ENCODE peak calls at places on chromosome 22, in five cellular contexts. S is progenitor cell of endocrine pancreas, D is astrocyte of the cerebellum, J is heart left ventricle, L is nephron progenitor cell. Y is an unnamed sample.

GRCh38 chr22:49958961-49959781 is 1.4 kb upstream of the PIM3 start:
- DNase-seq in S (no peak), D (no peak), J (peak; percentile 44), L (peak; percentile 53), Y (peak; percentile 50)

GRCh38 chr22:33070600-33070999 is 12.4 kb upstream of the SYN3 start:
- DNase-seq in S (no peak), D (no peak), J (no peak), L (no peak), Y (no peak)

GRCh38 chr22:42080287-42080686 is 787 bp downstream of the SMDT1 start:
- DNase-seq in S (no peak), D (no peak), J (no peak), L (no peak), Y (no peak)

GRCh38 chr22:19150482-19151328 is 613 bp upstream of the GSC2 start:
- DNase-seq in S (no peak), D (no peak), J (no peak), L (no peak), Y (no peak)

GRCh38 chr22:49961601-49962011 is 1.0 kb downstream of the PIM3 start:
- DNase-seq in S (no peak), D (no peak), J (peak; percentile 39), L (peak; percentile 49), Y (peak; percentile 57)

GRCh38 chr22:42646569-42647525 is 2.3 kb downstream of the CYB5R3 start:
- DNase-seq in S (no peak), D (no peak), J (peak; percentile 91), L (no peak), Y (no peak)

GRCh38 chr22:31248965-31249940 is 37.2 kb downstream of the LIMK2 start:
- DNase-seq in S (no peak), D (no peak), J (no peak), L (no peak), Y (no peak)

GRCh38 chr22:20183101-20183500 is 32.2 kb upstream of the CCDC188 start:
- DNase-seq in S (no peak), D (no peak), J (no peak), L (no peak), Y (no peak)

GRCh38 chr22:23306438-23306921 is 126.2 kb downstream of the BCR start:
- DNase-seq in S (no peak), D (no peak), J (no peak), L (no peak), Y (peak; percentile 44)

GRCh38 chr22:27045103-27045940 is 387.9 kb downstream of the MIAT start:
- DNase-seq in S (no peak), D (no peak), J (no peak), L (no peak), Y (no peak)

DNA sequence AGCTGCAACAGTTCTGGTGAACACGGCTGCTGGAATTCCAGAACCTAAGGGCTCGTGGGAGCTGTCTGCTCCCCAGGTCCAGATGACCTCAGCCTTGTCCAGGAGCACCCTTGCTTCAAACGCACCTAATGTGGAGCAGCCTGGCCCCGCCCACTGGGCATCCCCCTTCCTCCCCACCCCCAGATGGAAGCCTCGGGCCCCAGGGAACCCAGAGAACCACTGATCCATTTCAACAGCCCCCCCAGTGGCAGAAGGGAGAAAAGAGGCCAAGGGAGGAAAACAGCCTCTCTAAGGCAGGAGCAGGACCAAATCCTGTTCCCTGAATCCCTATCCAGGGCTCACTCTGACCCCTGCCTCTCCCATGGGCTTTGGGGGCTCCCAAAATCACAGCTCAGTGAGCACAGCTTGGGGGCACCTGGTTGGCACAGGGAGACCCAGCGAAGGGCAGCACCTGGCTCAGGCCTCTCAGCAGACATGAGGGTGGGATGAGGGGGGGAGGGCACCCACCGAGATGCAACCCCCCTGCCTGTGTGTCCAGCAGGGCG is 1.2 kb downstream of the CYTH4 start:
- DNase-seq in S (no peak), D (no peak), J (peak; percentile 58), L (no peak), Y (no peak)
- TF ChIP-seq CTCF in S (no peak), D (no peak), J (no peak), L (no peak), Y (no peak)

GRCh38 chr22:38518620-38519019 is 12.5 kb upstream of the DDX17 start:
- DNase-seq in S (no peak), D (no peak), J (no peak), L (no peak), Y (no peak)

GRCh38 chr22:38513063-38513462 is 7.0 kb upstream of the DDX17 start:
- DNase-seq in S (no peak), D (no peak), J (peak; percentile 34), L (peak; percentile 14), Y (no peak)
- TF ChIP-seq CTCF in S (peak; percentile 41), D (no peak), J (no peak), L (peak; percentile 20), Y (no peak)

GRCh38 chr22:38861170-38861874 is 10.7 kb downstream of the CBX6 start:
- DNase-seq in S (no peak), D (no peak), J (no peak), L (no peak), Y (no peak)
- TF ChIP-seq CTCF in S (peak; percentile 28), D (peak; percentile 42), J (no peak), L (no peak), Y (no peak)

GRCh38 chr22:44438056-44438455 is 60.0 kb downstream of the RTL6 start:
- DNase-seq in S (no peak), D (no peak), J (no peak), L (no peak), Y (no peak)
- TF ChIP-seq CTCF in S (peak; percentile 19), D (no peak), J (no peak), L (no peak), Y (no peak)

GRCh38 chr22:28112548-28113043 is 193.5 kb upstream of the PITPNB start:
- DNase-seq in S (no peak), D (no peak), J (peak; percentile 78), L (peak; percentile 7), Y (peak; percentile 52)
- TF ChIP-seq CTCF in S (peak; percentile 51), D (peak; percentile 49), J (peak; percentile 20), L (no peak), Y (peak; percentile 39)

GRCh38 chr22:25900880-25901279 is 158.9 kb downstream of the MYO18B start:
- DNase-seq in S (no peak), D (no peak), J (peak; percentile 34), L (no peak), Y (no peak)

GRCh38 chr22:25900390-25900789 is 158.4 kb downstream of the MYO18B start:
- DNase-seq in S (no peak), D (no peak), J (no peak), L (no peak), Y (no peak)

GRCh38 chr22:25899566-25899965 is 157.6 kb downstream of the MYO18B start:
- DNase-seq in S (no peak), D (no peak), J (no peak), L (no peak), Y (no peak)

GRCh38 chr22:25902402-25902801 is 160.4 kb downstream of the MYO18B start:
- DNase-seq in S (no peak), D (no peak), J (no peak), L (no peak), Y (no peak)

DNA sequence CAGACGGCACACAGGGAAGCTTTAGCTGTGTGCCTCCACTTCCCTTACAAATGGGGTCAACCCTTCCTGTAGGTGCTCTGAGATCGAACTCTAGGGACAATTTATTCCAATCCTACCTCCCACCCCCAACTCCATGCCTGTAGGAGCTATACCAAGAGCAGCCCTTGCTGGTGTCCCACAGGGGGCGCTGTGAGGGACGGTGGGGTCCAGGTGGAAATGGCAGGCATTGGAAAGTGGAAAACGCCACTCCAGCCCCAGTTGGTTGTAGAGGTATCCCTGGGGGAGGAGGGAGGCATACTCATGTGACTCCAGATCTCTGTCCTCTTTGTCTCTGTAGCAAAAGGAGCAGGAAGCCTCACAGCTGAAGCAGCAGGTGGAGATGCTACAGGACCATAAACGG is 161.3 kb downstream of the MYO18B start:
- DNase-seq in S (no peak), D (no peak), J (no peak), L (peak; percentile 45), Y (no peak)
- TF ChIP-seq CTCF in S (peak; percentile 38), D (no peak), J (no peak), L (peak; percentile 35), Y (no peak)

GRCh38 chr22:43814264-43814663 is 2.2 kb upstream of the EFCAB6 start:
- DNase-seq in S (no peak), D (no peak), J (no peak), L (no peak), Y (no peak)
- TF ChIP-seq CTCF in S (no peak), D (no peak), J (no peak), L (no peak), Y (no peak)

GRCh38 chr22:28207281-28208030 is 288.4 kb upstream of the PITPNB start:
- DNase-seq in S (no peak), D (no peak), J (no peak), L (no peak), Y (no peak)
- TF ChIP-seq CTCF in S (no peak), D (no peak), J (no peak), L (no peak), Y (no peak)

GRCh38 chr22:17780741-17781318 is 6.6 kb upstream of the BID start:
- DNase-seq in S (no peak), D (no peak), J (no peak), L (no peak), Y (no peak)
- TF ChIP-seq CTCF in S (no peak), D (no peak), J (no peak), L (no peak), Y (no peak)

Y was measured in lower lobe of right lung.